ENCODE peak calls at places on chromosome 6, in four cellular contexts. D is mammary epithelial cell, V is HCT116, I is activated B cell treated with CpG ODN at 0.5 μM for 24 hours. Q is an unnamed sample.

GRCh38 chr6:146775227-146775626 is 176.5 kb downstream of the ADGB start:
- DNase-seq in D (no peak), V (no peak), I (no peak), Q (no peak)

GRCh38 chr6:142507065-142507464 is 205.3 kb downstream of the ADGRG6 start:
- DNase-seq in D (no peak), V (no peak), I (no peak), Q (no peak)

GRCh38 chr6:89803271-89803670 is 16.3 kb downstream of the MDN1 start:
- DNase-seq in D (no peak), V (no peak), I (no peak), Q (no peak)

GRCh38 chr6:146090474-146090873 is 61.6 kb downstream of the GRM1 start:
- DNase-seq in D (peak), V (no peak), I (no peak), Q (no peak)

GRCh38 chr6:29967379-29968010 is 25.2 kb downstream of the HLA-A start:
- DNase-seq in D (peak), V (peak), I (no peak), Q (no peak)

GRCh38 chr6:43172127-43173007 is 1.3 kb downstream of the SRF start:
- DNase-seq in D (peak), V (no peak), I (peak), Q (peak)

GRCh38 chr6:89314692-89315091 is 407 bp downstream of the GABRR2 start:
- DNase-seq in D (no peak), V (no peak), I (no peak), Q (no peak)

GRCh38 chr6:63269470-63269869 is 50.3 kb downstream of the LGSN start:
- DNase-seq in D (no peak), V (no peak), I (no peak), Q (no peak)

GRCh38 chr6:155310596-155310995 is 3.7 kb downstream of the TFB1M start:
- DNase-seq in D (peak), V (no peak), I (no peak), Q (no peak)

GRCh38 chr6:14738497-14738896 is 507.4 kb upstream of the JARID2 start:
- DNase-seq in D (no peak), V (no peak), I (no peak), Q (no peak)

GRCh38 chr6:73637404-73637803 is 16.4 kb downstream of the SLC17A5 start:
- DNase-seq in D (no peak), V (no peak), I (no peak), Q (no peak)

GRCh38 chr6:105431226-105431625 is 28.3 kb upstream of the PREP start:
- DNase-seq in D (peak), V (peak), I (no peak), Q (peak)

GRCh38 chr6:80550748-80551147 is 444.3 kb downstream of the BCKDHB start:
- DNase-seq in D (no peak), V (no peak), I (no peak), Q (no peak)

GRCh38 chr6:106509420-106510089 is 119.7 kb downstream of the RTN4IP1 start:
- DNase-seq in D (no peak), V (no peak), I (peak), Q (no peak)

GRCh38 chr6:108309844-108310243 is 15.0 kb downstream of the AFG1L start:
- DNase-seq in D (no peak), V (no peak), I (no peak), Q (no peak)

GRCh38 chr6:34155471-34156300 is 9.8 kb upstream of the GRM4 start:
- DNase-seq in D (no peak), V (no peak), I (no peak), Q (no peak)

GRCh38 chr6:96899019-96899418 is 1.3 kb upstream of the NDUFAF4 start:
- DNase-seq in D (peak), V (peak), I (no peak), Q (peak)

GRCh38 chr6:134161036-134161435 is 108.6 kb upstream of the SLC2A12 start:
- DNase-seq in D (peak), V (no peak), I (no peak), Q (no peak)

GRCh38 chr6:33192671-33193602 is 670 bp upstream of the COL11A2 start:
- DNase-seq in D (no peak), V (no peak), I (peak), Q (peak)

GRCh38 chr6:158911746-158912158 is 88.2 kb downstream of the RSPH3 start:
- DNase-seq in D (peak), V (no peak), I (no peak), Q (no peak)

GRCh38 chr6:156474507-156475120 is 302.6 kb upstream of the ARID1B start:
- DNase-seq in D (no peak), V (no peak), I (no peak), Q (no peak)

GRCh38 chr6:27168108-27168507 is 79.4 kb upstream of the PRSS16 start:
- DNase-seq in D (no peak), V (no peak), I (no peak), Q (no peak)

GRCh38 chr6:10322991-10323390 is 91.9 kb downstream of the TFAP2A start:
- DNase-seq in D (peak), V (no peak), I (no peak), Q (no peak)

GRCh38 chr6:56556751-56557540 is 85.7 kb downstream of the DST start:
- DNase-seq in D (no peak), V (no peak), I (no peak), Q (no peak)

GRCh38 chr6:143556529-143556928 is 45.0 kb upstream of the FUCA2 start:
- DNase-seq in D (no peak), V (no peak), I (no peak), Q (no peak)

GRCh38 chr6:62102387-62102786 is 183.6 kb downstream of the KHDRBS2 start:
- DNase-seq in D (no peak), V (no peak), I (no peak), Q (no peak)

GRCh38 chr6:85127179-85127498 is 322.7 kb upstream of the NT5E start:
- DNase-seq in D (no peak), V (no peak), I (no peak), Q (no peak)
- TF ChIP-seq CTCF in D (no peak), V (no peak), I (no peak), Q (no peak)

GRCh38 chr6:85660181-85660611 is 17.5 kb upstream of the SYNCRIP start:
- DNase-seq in D (peak), V (peak), I (no peak), Q (no peak)
- TF ChIP-seq CTCF in D (peak), V (peak), I (no peak), Q (no peak)

GRCh38 chr6:17584241-17584803 is 15.8 kb upstream of the FAM8A1 start:
- DNase-seq in D (peak), V (peak), I (no peak), Q (peak)

GRCh38 chr6:17588011-17588410 is 12.1 kb upstream of the FAM8A1 start:
- DNase-seq in D (no peak), V (no peak), I (no peak), Q (no peak)

GRCh38 chr6:17583811-17584210 is 16.3 kb upstream of the FAM8A1 start:
- DNase-seq in D (no peak), V (no peak), I (no peak), Q (no peak)

GRCh38 chr6:17589402-17590116 is 10.5 kb upstream of the FAM8A1 start:
- DNase-seq in D (peak), V (peak), I (no peak), Q (no peak)

GRCh38 chr6:17585766-17586502 is 14.2 kb upstream of the FAM8A1 start:
- DNase-seq in D (peak), V (peak), I (no peak), Q (no peak)
- TF ChIP-seq CTCF in D (peak), V (peak), I (no peak), Q (peak)

DNA sequence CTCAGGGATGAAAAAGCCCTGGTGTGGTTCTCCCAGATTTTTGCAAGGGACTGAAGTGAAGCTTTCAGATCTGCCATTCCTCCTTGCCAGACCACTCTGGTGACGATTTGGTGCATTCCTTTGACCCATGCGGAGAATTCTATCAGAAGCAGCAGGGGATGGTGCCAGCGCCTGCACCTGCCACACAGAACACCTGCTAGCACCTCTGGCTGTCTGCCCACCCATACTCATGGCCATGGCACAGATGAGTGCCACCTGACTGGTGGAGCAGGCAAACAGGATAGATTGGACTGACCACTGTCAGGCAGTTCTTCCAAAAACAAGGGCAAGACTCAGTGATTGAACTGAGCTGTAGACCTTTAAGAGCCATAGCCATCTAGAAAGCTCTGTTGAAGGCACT is 107.1 kb downstream of the CDYL start:
- DNase-seq in D (no peak), V (no peak), I (no peak), Q (no peak)
- TF ChIP-seq CTCF in D (no peak), V (no peak), I (no peak), Q (no peak)

GRCh38 chr6:149651056-149651455 is 2.5 kb upstream of the KATNA1 start:
- DNase-seq in D (no peak), V (no peak), I (no peak), Q (no peak)

GRCh38 chr6:149646599-149646998 is 1.9 kb downstream of the KATNA1 start:
- DNase-seq in D (no peak), V (no peak), I (no peak), Q (no peak)

GRCh38 chr6:149642829-149643580 is 5.5 kb downstream of the KATNA1 start:
- DNase-seq in D (peak), V (no peak), I (no peak), Q (no peak)

GRCh38 chr6:149648148-149649145 is at the start of gene KATNA1:
- DNase-seq in D (peak), V (peak), I (peak), Q (peak)
- TF ChIP-seq CTCF in D (no peak), V (no peak), I (no peak), Q (no peak)

GRCh38 chr6:148179786-148180185 is 162.9 kb upstream of the SASH1 start:
- DNase-seq in D (no peak), V (peak), I (no peak), Q (peak)
- TF ChIP-seq CTCF in D (peak), V (peak), I (no peak), Q (peak)